ENCODE peak calls at places on chromosome 9, in nine cellular contexts. W is activated CD4-positive, alpha-beta T cell treated with anti-CD3 and anti-CD28 coated beads, Interleukin-2, amount 50 U/mL, for 1 hour; S is NCI-H1092 treated with DMSO at 0.1 percent for 48 hours; Y is LoVo; I is foreskin fibroblast; Z is erythroblast; C is CD14-positive monocyte; D is cardiac muscle cell; O is head of caudate nucleus. A is an unnamed sample.

GRCh38 chr9:126763130-126763764 is 41.6 kb upstream of the ZBTB43 start:
- DNase-seq in W (no peak), S (no peak), Y (no peak), I (no peak), Z (no peak), C (no peak), D (no peak), O (no peak), A (no peak)

GRCh38 chr9:113523421-113524141 is 60.1 kb downstream of the RGS3 start:
- DNase-seq in W (peak; percentile 53), S (no peak), Y (no peak), I (peak; percentile 32), Z (no peak), C (peak; percentile 80), D (no peak), O (peak; percentile 59), A (peak; percentile 78)

GRCh38 chr9:21585756-21586752 is 103.9 kb upstream of the IFNE start:
- DNase-seq in W (no peak), S (no peak), Y (no peak), I (peak; percentile 69), Z (no peak), C (no peak), D (no peak), O (no peak), A (no peak)

GRCh38 chr9:123725389-123725788 is 204.5 kb downstream of the DENND1A start:
- DNase-seq in W (no peak), S (no peak), Y (no peak), I (peak; percentile 75), Z (no peak), C (no peak), D (no peak), O (peak; percentile 82), A (peak; percentile 44)

GRCh38 chr9:133487331-133487725 is 8.4 kb upstream of the SLC2A6 start:
- DNase-seq in W (no peak), S (no peak), Y (no peak), I (no peak), Z (no peak), C (peak; percentile 14), D (no peak), O (no peak), A (no peak)

GRCh38 chr9:36316629-36317317 is 58.5 kb upstream of the GNE start:
- DNase-seq in W (no peak), S (no peak), Y (no peak), I (no peak), Z (no peak), C (no peak), D (no peak), O (peak; percentile 92), A (no peak)

GRCh38 chr9:18331808-18332209 is 142.1 kb upstream of the ADAMTSL1 start:
- DNase-seq in W (no peak), S (peak; percentile 89), Y (no peak), I (peak; percentile 61), Z (no peak), C (no peak), D (peak; percentile 19), O (no peak), A (no peak)

GRCh38 chr9:32644698-32645097 is 9.2 kb upstream of the TAF1L start:
- DNase-seq in W (no peak), S (no peak), Y (no peak), I (peak; percentile 10), Z (no peak), C (no peak), D (no peak), O (no peak), A (no peak)

GRCh38 chr9:73083519-73083918 is 68.1 kb upstream of the ANXA1 start:
- DNase-seq in W (no peak), S (no peak), Y (no peak), I (no peak), Z (no peak), C (no peak), D (no peak), O (no peak), A (no peak)

GRCh38 chr9:121824651-121825480 is 173.4 kb downstream of the DAB2IP start:
- DNase-seq in W (no peak), S (no peak), Y (no peak), I (peak; percentile 54), Z (peak; percentile 94), C (no peak), D (peak; percentile 42), O (peak; percentile 35), A (no peak)

GRCh38 chr9:92138157-92138959 is 23.1 kb upstream of the SPTLC1 start:
- DNase-seq in W (peak; percentile 72), S (peak; percentile 23), Y (peak; percentile 46), I (peak; percentile 76), Z (peak; percentile 62), C (no peak), D (peak; percentile 85), O (peak; percentile 88), A (peak; percentile 55)